ENCODE peak calls at places on chromosomes 6 and 20, in four cellular contexts. U is HepG2, B is HCT116, G is K562. Z is an unnamed sample.

GRCh38 chr20:50259705-50260479 is 69.3 kb downstream of the CEBPB start:
- DNase-seq in B (no peak), U (no peak), G (peak; percentile 64), Z (no peak)

GRCh38 chr6:160102956-160103824 is 18.4 kb upstream of the SLC22A1 start:
- DNase-seq in G (peak; percentile 59), B (peak; percentile 46), U (peak; percentile 45), Z (peak; percentile 14)

GRCh38 chr6:33192671-33193602 is 670 bp upstream of the COL11A2 start:
- DNase-seq in B (no peak), G (no peak), U (no peak), Z (no peak)

GRCh38 chr20:51178153-51178552 is 155.2 kb upstream of the KCNG1 start:
- DNase-seq in B (no peak), G (no peak), U (no peak), Z (no peak)

GRCh38 chr20:3156811-3157619 is 2.6 kb downstream of the FASTKD5 start:
- DNase-seq in G (no peak), B (no peak), U (no peak), Z (no peak)

GRCh38 chr20:2762578-2763131 is 37.8 kb downstream of the CPXM1 start:
- DNase-seq in G (no peak), B (no peak), U (no peak), Z (no peak)

GRCh38 chr20:54122189-54122588 is 51.6 kb downstream of the CYP24A1 start:
- DNase-seq in U (no peak), B (no peak), G (no peak), Z (no peak)

GRCh38 chr20:57262244-57263126 is 4.0 kb downstream of the BMP7 start:
- DNase-seq in U (no peak), G (no peak), B (no peak), Z (no peak)

GRCh38 chr6:77707603-77708002 is 54.8 kb downstream of the MEI4 start:
- DNase-seq in G (no peak), B (no peak), U (no peak), Z (no peak)

GRCh38 chr6:46129634-46130505 is at the start of gene ENPP4:
- DNase-seq in B (peak; percentile 95), G (no peak), U (peak; percentile 15), Z (peak; percentile 97)

GRCh38 chr6:44151348-44152108 is 7.1 kb upstream of the CAPN11 start:
- DNase-seq in U (peak; percentile 39), G (peak; percentile 88), B (peak; percentile 41), Z (peak; percentile 61)

DNA sequence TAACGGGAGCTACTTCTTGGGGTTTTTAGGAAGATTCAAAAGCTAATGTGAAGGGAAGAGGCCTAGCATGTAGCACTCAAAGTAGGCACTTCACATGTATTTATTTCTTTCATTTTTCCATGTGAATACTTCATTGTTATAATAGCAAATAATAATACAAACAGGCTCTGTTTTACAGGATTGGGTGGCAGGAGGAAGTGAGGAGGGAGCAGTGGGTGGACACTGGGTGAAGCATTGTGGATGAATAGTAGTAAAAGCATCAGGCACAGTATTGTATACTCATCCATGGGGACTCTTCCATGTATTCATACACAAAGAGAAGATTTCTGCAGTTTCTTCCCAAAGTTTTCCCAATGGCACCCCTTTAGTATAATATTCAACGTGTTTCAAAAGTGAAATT is 38.4 kb upstream of the SNRPB2 start:
- DNase-seq in G (no peak), B (no peak), U (no peak), Z (no peak)
- TF ChIP-seq JUND in G (no peak), B (no peak), U (no peak), Z (no peak)

GRCh38 chr6:31657406-31658157 is 1.9 kb downstream of the APOM start:
- DNase-seq in B (no peak), U (no peak), G (peak; percentile 69), Z (no peak)
- TF ChIP-seq JUND in B (no peak), U (no peak), G (no peak), Z (no peak)

DNA sequence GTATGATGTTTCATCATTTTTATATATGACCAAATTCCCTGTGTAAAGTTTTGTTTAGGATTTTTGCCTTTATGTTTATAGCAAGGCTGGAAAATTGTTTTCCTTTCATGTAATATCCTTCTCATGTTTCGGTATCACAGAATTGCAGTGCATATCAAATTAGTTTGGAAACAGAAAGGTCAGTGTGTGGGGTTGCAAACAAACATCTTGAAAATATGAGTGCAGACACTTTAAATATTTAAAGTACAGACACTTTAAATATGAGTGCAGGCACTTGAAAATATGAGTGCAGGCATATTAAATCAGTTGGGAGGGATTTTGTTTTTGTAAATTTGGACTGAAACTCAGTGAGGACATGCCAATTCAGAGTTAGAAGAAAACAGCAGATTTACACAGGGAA is 6.5 kb downstream of the SLPI start:
- DNase-seq in G (no peak), B (no peak), U (no peak), Z (no peak)
- TF ChIP-seq JUND in G (no peak), B (no peak), U (no peak), Z (no peak)

GRCh38 chr6:158046201-158047119 is 64.8 kb downstream of the SYNJ2 start:
- DNase-seq in B (no peak), G (no peak), U (no peak), Z (no peak)
- TF ChIP-seq JUND in B (no peak), G (no peak), U (no peak), Z (no peak)

GRCh38 chr20:44073011-44073674 is 113.8 kb downstream of the JPH2 start:
- DNase-seq in B (no peak), U (no peak), G (no peak), Z (no peak)
- TF ChIP-seq JUND in B (no peak), U (no peak), G (no peak), Z (no peak)

GRCh38 chr6:163183791-163184190 is 230.7 kb upstream of the QKI start:
- DNase-seq in G (no peak), B (no peak), U (no peak), Z (no peak)
- TF ChIP-seq JUND in G (no peak), B (no peak), U (no peak), Z (no peak)

DNA sequence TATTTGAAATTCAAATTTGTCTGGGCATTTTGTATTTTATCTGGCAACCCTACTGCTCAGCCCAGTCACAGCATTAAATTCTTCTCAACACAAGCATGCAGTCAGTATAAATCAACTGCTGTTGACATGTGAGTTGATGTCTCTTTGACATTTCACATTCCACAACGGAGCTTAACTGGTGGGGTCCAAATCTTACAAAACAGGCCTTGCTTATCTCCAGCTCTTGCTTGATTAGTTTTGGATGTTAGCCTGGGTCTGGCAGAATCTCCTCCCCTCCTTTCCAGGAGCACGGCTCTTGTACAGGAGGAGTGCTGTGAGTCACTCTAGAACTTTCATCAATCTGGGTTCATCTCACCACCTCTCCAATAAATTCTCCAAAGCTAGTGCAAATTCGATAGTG is 80.8 kb upstream of the PHACTR1 start:
- DNase-seq in G (no peak), B (no peak), U (no peak), Z (no peak)
- TF ChIP-seq JUND in G (no peak), B (no peak), U (no peak), Z (no peak)

DNA sequence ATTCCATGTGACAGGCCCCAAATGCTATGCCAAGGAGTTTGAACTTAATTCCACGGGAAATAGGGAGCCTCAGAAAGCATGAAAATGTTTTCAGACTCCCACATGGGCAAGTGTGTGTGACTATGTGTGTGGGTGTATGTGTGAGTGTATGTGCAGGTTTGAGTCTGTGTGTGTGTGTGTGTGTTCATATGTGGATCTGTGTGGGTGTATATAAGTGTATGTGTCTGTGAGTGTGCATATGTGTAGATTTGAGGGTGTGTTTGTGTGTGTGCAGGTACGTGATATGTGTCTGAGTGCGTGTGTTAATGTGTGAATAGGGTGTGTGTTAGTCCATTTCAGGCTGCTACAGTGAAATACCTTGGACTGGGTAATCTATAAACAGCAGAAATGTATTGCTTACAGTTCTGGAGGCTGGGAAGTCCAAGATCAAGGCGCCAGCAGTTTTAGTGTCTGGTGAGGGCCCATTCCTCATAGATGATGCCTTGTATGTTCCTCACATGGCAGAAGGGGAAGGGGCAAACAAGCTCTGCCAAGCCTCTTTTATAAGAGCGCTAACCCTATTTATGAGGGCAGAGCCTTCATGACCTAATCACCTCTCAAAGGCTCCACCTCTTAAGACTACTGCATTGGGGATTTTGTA is 181.1 kb upstream of the TAB2 start:
- DNase-seq in B (no peak), G (no peak), U (no peak), Z (no peak)
- TF ChIP-seq JUND in B (no peak), G (no peak), U (no peak), Z (no peak)

Z was measured in T47D.